ENCODE peak calls at places on chromosomes 13 and 19, in four cellular contexts. One of them, this sample, is unnamed.
A peak's percentile ranks its signal among the peaks of the same experiment; 100 is the strongest.

GRCh38 chr19:34066007-34066656 is 106.2 kb upstream of the LSM14A start:
- DNase-seq in neuronal stem cell: no peak
- DNase-seq in breast epithelium: no peak
- DNase-seq in foreskin keratinocyte: no peak
- DNase-seq in this sample: no peak

GRCh38 chr19:57708641-57709354 is at the start of gene ZNF154:
- DNase-seq in breast epithelium: no peak
- DNase-seq in neuronal stem cell: peak; percentile 77
- DNase-seq in foreskin keratinocyte: no peak
- DNase-seq in this sample: no peak

GRCh38 chr19:19956431-19957075 is 55.8 kb downstream of the ZNF93 start:
- DNase-seq in neuronal stem cell: peak; percentile 56
- DNase-seq in breast epithelium: no peak
- DNase-seq in foreskin keratinocyte: no peak
- DNase-seq in this sample: no peak

GRCh38 chr13:112725346-112726017 is 35.6 kb downstream of the ATP11A start:
- DNase-seq in neuronal stem cell: no peak
- DNase-seq in foreskin keratinocyte: peak; percentile 23
- DNase-seq in breast epithelium: no peak
- DNase-seq in this sample: peak; percentile 42

GRCh38 chr13:68550330-68550729 is 1320.2 kb upstream of the PCDH9 start:
- DNase-seq in foreskin keratinocyte: no peak
- DNase-seq in neuronal stem cell: no peak
- DNase-seq in breast epithelium: no peak
- DNase-seq in this sample: no peak

GRCh38 chr19:53945441-53945840 is 17.3 kb upstream of the CACNG8 start:
- DNase-seq in neuronal stem cell: no peak
- DNase-seq in breast epithelium: no peak
- DNase-seq in foreskin keratinocyte: no peak
- DNase-seq in this sample: peak; percentile 14

GRCh38 chr13:23902975-23903905 is 5.9 kb upstream of the C1QTNF9B start:
- DNase-seq in breast epithelium: no peak
- DNase-seq in neuronal stem cell: no peak
- DNase-seq in foreskin keratinocyte: no peak
- DNase-seq in this sample: no peak

GRCh38 chr13:95512957-95513356 is 39.6 kb upstream of the CLDN10 start:
- DNase-seq in breast epithelium: no peak
- DNase-seq in foreskin keratinocyte: no peak
- DNase-seq in neuronal stem cell: no peak
- DNase-seq in this sample: no peak

GRCh38 chr19:13493516-13494310 is 12.6 kb downstream of the CACNA1A start:
- DNase-seq in neuronal stem cell: no peak
- DNase-seq in breast epithelium: no peak
- DNase-seq in foreskin keratinocyte: no peak
- DNase-seq in this sample: no peak

GRCh38 chr19:6100284-6100915 is 9.9 kb downstream of the RFX2 start:
- DNase-seq in foreskin keratinocyte: no peak
- DNase-seq in neuronal stem cell: no peak
- DNase-seq in breast epithelium: no peak
- DNase-seq in this sample: peak; percentile 77

GRCh38 chr13:111659842-111660241 is 339.4 kb downstream of the TEX29 start:
- DNase-seq in neuronal stem cell: no peak
- DNase-seq in foreskin keratinocyte: no peak
- DNase-seq in breast epithelium: no peak
- DNase-seq in this sample: no peak

GRCh38 chr13:85148009-85148408 is 651.2 kb downstream of the SLITRK6 start:
- DNase-seq in foreskin keratinocyte: peak; percentile 12
- DNase-seq in breast epithelium: no peak
- DNase-seq in neuronal stem cell: peak; percentile 64
- DNase-seq in this sample: no peak

GRCh38 chr19:5017235-5017634 is 48.3 kb downstream of the KDM4B start:
- DNase-seq in breast epithelium: no peak
- DNase-seq in neuronal stem cell: no peak
- DNase-seq in foreskin keratinocyte: peak; percentile 77
- DNase-seq in this sample: no peak

GRCh38 chr13:34347784-34348573 is 530.0 kb downstream of the RFC3 start:
- DNase-seq in foreskin keratinocyte: no peak
- DNase-seq in neuronal stem cell: no peak
- DNase-seq in breast epithelium: no peak
- DNase-seq in this sample: no peak

GRCh38 chr19:33260628-33261418 is 35.2 kb upstream of the SLC7A10 start:
- DNase-seq in breast epithelium: no peak
- DNase-seq in neuronal stem cell: no peak
- DNase-seq in foreskin keratinocyte: no peak
- DNase-seq in this sample: peak; percentile 94

GRCh38 chr19:10855879-10856522 is 7.8 kb downstream of the C19orf38 start:
- DNase-seq in neuronal stem cell: no peak
- DNase-seq in foreskin keratinocyte: no peak
- DNase-seq in breast epithelium: no peak
- DNase-seq in this sample: peak; percentile 55

GRCh38 chr13:108609353-108609752 is 20.1 kb upstream of the MYO16 start:
- DNase-seq in foreskin keratinocyte: no peak
- DNase-seq in neuronal stem cell: no peak
- DNase-seq in breast epithelium: no peak
- DNase-seq in this sample: no peak

GRCh38 chr13:20198781-20199180 is 6.0 kb upstream of the GJB2 start:
- DNase-seq in foreskin keratinocyte: no peak
- DNase-seq in breast epithelium: no peak
- DNase-seq in neuronal stem cell: no peak
- DNase-seq in this sample: no peak

GRCh38 chr19:42469311-42470239 is 26.8 kb upstream of the CXCL17 start:
- DNase-seq in neuronal stem cell: no peak
- DNase-seq in breast epithelium: no peak
- DNase-seq in foreskin keratinocyte: no peak
- DNase-seq in this sample: peak; percentile 11

GRCh38 chr19:588758-589692 is 656 bp upstream of the HCN2 start:
- DNase-seq in neuronal stem cell: no peak
- DNase-seq in breast epithelium: no peak
- DNase-seq in foreskin keratinocyte: no peak
- DNase-seq in this sample: no peak

GRCh38 chr19:589693-590395 is at the start of gene HCN2:
- DNase-seq in neuronal stem cell: no peak
- DNase-seq in breast epithelium: no peak
- DNase-seq in foreskin keratinocyte: no peak
- DNase-seq in this sample: no peak

GRCh38 chr19:590750-591098 is 1.0 kb downstream of the HCN2 start:
- DNase-seq in neuronal stem cell: no peak
- DNase-seq in breast epithelium: no peak
- DNase-seq in foreskin keratinocyte: no peak
- DNase-seq in this sample: no peak

GRCh38 chr19:590396-590745 is 690 bp downstream of the HCN2 start:
- DNase-seq in neuronal stem cell: no peak
- DNase-seq in foreskin keratinocyte: no peak
- DNase-seq in breast epithelium: no peak
- DNase-seq in this sample: no peak

GRCh38 chr19:588093-588742 is 1.5 kb upstream of the HCN2 start:
- DNase-seq in neuronal stem cell: peak; percentile 49
- DNase-seq in breast epithelium: peak; percentile 84
- DNase-seq in foreskin keratinocyte: no peak
- DNase-seq in this sample: no peak
- H3K27me3 ChIP-seq in neuronal stem cell: peaks cover 45% of the 10 kb centered on the region
- H3K27me3 ChIP-seq in breast epithelium: peaks cover 53% of the 10 kb centered on the region
- H3K27me3 ChIP-seq in foreskin keratinocyte: peaks cover 38% of the 10 kb centered on the region
- H3K27me3 ChIP-seq in this sample: peaks cover 26% of the 10 kb centered on the region

GRCh38 chr19:2974342-2974932 is 2.9 kb upstream of the TLE6 start:
- DNase-seq in breast epithelium: no peak
- DNase-seq in foreskin keratinocyte: no peak
- DNase-seq in neuronal stem cell: no peak
- DNase-seq in this sample: no peak

GRCh38 chr19:2970201-2970838 is 7.0 kb upstream of the TLE6 start:
- DNase-seq in neuronal stem cell: no peak
- DNase-seq in breast epithelium: no peak
- DNase-seq in foreskin keratinocyte: no peak
- DNase-seq in this sample: no peak

GRCh38 chr19:2977001-2977685 is at the start of gene TLE6:
- DNase-seq in neuronal stem cell: peak; percentile 93
- DNase-seq in breast epithelium: peak; percentile 98
- DNase-seq in foreskin keratinocyte: peak; percentile 71
- DNase-seq in this sample: peak; percentile 76

GRCh38 chr19:2976609-2977000 is 759 bp upstream of the TLE6 start:
- DNase-seq in neuronal stem cell: no peak
- DNase-seq in foreskin keratinocyte: no peak
- DNase-seq in breast epithelium: no peak
- DNase-seq in this sample: no peak

DNA sequence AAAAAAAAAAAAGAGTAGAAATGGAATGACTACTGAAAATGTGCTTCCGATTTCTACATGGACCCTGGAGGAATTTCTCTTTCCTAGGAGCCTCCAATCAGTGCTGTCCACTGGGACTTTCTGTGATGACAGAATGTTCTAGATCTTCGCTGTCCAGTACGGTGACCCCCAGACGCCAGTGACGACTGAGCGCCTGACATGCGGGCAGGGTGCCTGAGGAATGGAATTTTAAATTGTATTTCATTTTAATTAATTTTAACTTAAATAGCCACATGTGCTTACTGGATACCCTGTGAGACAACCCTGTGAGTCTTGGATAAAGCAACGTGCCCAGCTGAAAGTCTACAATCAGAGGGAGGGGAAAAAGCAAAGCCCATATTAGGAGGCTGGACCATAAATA is 4.1 kb upstream of the TLE6 start:
- DNase-seq in breast epithelium: no peak
- DNase-seq in neuronal stem cell: no peak
- DNase-seq in foreskin keratinocyte: no peak
- DNase-seq in this sample: no peak
- H3K27ac ChIP-seq in breast epithelium: peak overlapping the region; percentile 72
- H3K27ac ChIP-seq in neuronal stem cell: no peak overlapping the region
- H3K27ac ChIP-seq in foreskin keratinocyte: no peak overlapping the region
- H3K27ac ChIP-seq in this sample: no peak overlapping the region

DNA sequence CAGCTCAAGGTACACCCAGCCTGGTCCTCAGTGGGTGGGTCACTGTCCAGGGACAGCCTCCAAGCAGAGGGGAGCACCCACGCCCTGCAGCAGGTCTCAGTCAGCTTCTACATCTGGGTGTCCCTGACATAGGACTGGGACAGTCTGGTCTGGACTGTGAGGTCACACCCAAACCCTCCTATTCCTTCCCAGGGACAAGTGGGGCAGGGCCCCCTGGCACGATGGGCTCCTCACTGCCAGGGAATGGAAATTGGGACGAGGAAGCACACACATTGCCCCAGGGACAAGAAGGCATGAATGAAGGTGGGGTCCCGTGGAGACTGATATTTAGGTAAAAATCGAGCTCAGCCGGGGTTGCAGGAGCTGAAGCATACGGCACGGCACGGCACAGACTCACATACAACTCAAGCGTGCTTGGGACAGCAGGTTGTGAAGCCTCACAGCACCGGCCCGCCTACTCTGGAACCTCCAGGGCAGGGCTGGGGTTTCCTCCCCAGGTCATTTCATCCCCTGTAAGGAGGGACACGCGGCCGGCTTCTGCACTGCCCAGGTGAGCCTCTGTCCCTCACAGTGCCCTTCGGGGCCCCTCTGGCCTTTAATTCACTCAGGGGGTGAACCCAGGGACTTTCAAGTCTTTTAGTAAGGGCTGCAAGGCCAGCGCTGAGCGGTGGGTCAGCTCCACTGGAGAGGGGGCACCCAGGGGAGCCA is 3.5 kb downstream of the PNMA8B start:
- DNase-seq in breast epithelium: no peak
- DNase-seq in neuronal stem cell: no peak
- DNase-seq in foreskin keratinocyte: no peak
- DNase-seq in this sample: no peak
- H3K27me3 ChIP-seq in breast epithelium: no peaks in the 10 kb centered on the region
- H3K27me3 ChIP-seq in neuronal stem cell: peaks cover 81% of the 10 kb centered on the region
- H3K27me3 ChIP-seq in foreskin keratinocyte: peaks cover 22% of the 10 kb centered on the region
- H3K27me3 ChIP-seq in this sample: peaks cover 37% of the 10 kb centered on the region

GRCh38 chr13:27130223-27131015 is 41.2 kb downstream of the USP12 start:
- DNase-seq in breast epithelium: no peak
- DNase-seq in foreskin keratinocyte: no peak
- DNase-seq in neuronal stem cell: no peak
- DNase-seq in this sample: no peak
- H3K27ac ChIP-seq in breast epithelium: no peak overlapping the region
- H3K27ac ChIP-seq in foreskin keratinocyte: peak overlapping the region; percentile 64
- H3K27ac ChIP-seq in neuronal stem cell: no peak overlapping the region
- H3K27ac ChIP-seq in this sample: no peak overlapping the region

GRCh38 chr13:27972619-27972877 is 3.4 kb upstream of the CDX2 start:
- DNase-seq in foreskin keratinocyte: no peak
- DNase-seq in neuronal stem cell: no peak
- DNase-seq in breast epithelium: no peak
- DNase-seq in this sample: no peak

GRCh38 chr13:27973956-27974662 is 5.0 kb upstream of the CDX2 start:
- DNase-seq in neuronal stem cell: no peak
- DNase-seq in foreskin keratinocyte: no peak
- DNase-seq in breast epithelium: no peak
- DNase-seq in this sample: no peak

GRCh38 chr13:27971236-27971645 is 2.1 kb upstream of the CDX2 start:
- DNase-seq in breast epithelium: no peak
- DNase-seq in foreskin keratinocyte: no peak
- DNase-seq in neuronal stem cell: no peak
- DNase-seq in this sample: no peak

GRCh38 chr13:27971776-27972618 is 2.9 kb upstream of the CDX2 start:
- DNase-seq in foreskin keratinocyte: no peak
- DNase-seq in breast epithelium: no peak
- DNase-seq in neuronal stem cell: no peak
- DNase-seq in this sample: no peak

GRCh38 chr13:27973291-27973690 is 4.2 kb upstream of the CDX2 start:
- DNase-seq in breast epithelium: no peak
- DNase-seq in foreskin keratinocyte: no peak
- DNase-seq in neuronal stem cell: no peak
- DNase-seq in this sample: no peak
- H3K27me3 ChIP-seq in breast epithelium: peaks cover 98% of the 10 kb centered on the region
- H3K27me3 ChIP-seq in foreskin keratinocyte: peaks cover 100% of the 10 kb centered on the region
- H3K27me3 ChIP-seq in neuronal stem cell: peaks cover 81% of the 10 kb centered on the region
- H3K27me3 ChIP-seq in this sample: peaks cover 85% of the 10 kb centered on the region

This sample was measured in HL-60.